ENCODE peak calls at places on chromosomes 6 and 20, in six cellular contexts. D, F, Y, L, K and I are unnamed samples.

GRCh38 chr6:68975064-68975463 is 340.0 kb downstream of the ADGRB3 start:
- DNase-seq in D (peak; percentile 13), F (peak; percentile 1), Y (no peak), L (peak; percentile 22), K (no peak), I (no peak)

GRCh38 chr20:34045294-34045693 is 51.6 kb downstream of the RALY start:
- DNase-seq in D (no peak), F (peak; percentile 82), Y (no peak), L (peak; percentile 29), K (peak; percentile 35), I (no peak)

GRCh38 chr6:5644523-5645183 is 362.1 kb downstream of the NRN1 start:
- DNase-seq in D (no peak), F (no peak), Y (no peak), L (no peak), K (no peak), I (no peak)

GRCh38 chr6:129324345-129324744 is 385.6 kb downstream of the ARHGAP18 start:
- DNase-seq in D (no peak), F (no peak), Y (no peak), L (no peak), K (no peak), I (no peak)

GRCh38 chr6:132491303-132491702 is 21.6 kb downstream of the STX7 start:
- DNase-seq in D (peak; percentile 43), F (peak; percentile 70), Y (no peak), L (peak; percentile 32), K (no peak), I (peak; percentile 2)

GRCh38 chr6:123804771-123805540 is 1.3 kb downstream of the NKAIN2 start:
- DNase-seq in D (no peak), F (no peak), Y (no peak), L (no peak), K (no peak), I (no peak)

GRCh38 chr6:98525860-98526259 is 308.5 kb upstream of the POU3F2 start:
- DNase-seq in D (no peak), F (no peak), Y (no peak), L (no peak), K (no peak), I (no peak)

GRCh38 chr6:135182120-135182992 is 1.2 kb downstream of the MYB start:
- DNase-seq in D (no peak), F (peak; percentile 18), Y (peak; percentile 67), L (peak; percentile 6), K (no peak), I (no peak)

GRCh38 chr20:59428441-59429205 is 128.2 kb downstream of the EDN3 start:
- DNase-seq in D (no peak), F (no peak), Y (peak; percentile 35), L (no peak), K (no peak), I (peak; percentile 56)

GRCh38 chr6:10658910-10659696 is 35.3 kb downstream of the C6orf52 start:
- DNase-seq in D (no peak), F (no peak), Y (no peak), L (no peak), K (no peak), I (no peak)

GRCh38 chr20:9999660-10000059 is 35.1 kb upstream of the ANKEF1 start:
- DNase-seq in D (no peak), F (no peak), Y (no peak), L (no peak), K (no peak), I (no peak)

GRCh38 chr6:43547202-43547601 is 28.6 kb downstream of the XPO5 start:
- DNase-seq in D (no peak), F (no peak), Y (no peak), L (no peak), K (no peak), I (no peak)

GRCh38 chr6:88114838-88115237 is 51.3 kb downstream of the CNR1 start:
- DNase-seq in D (no peak), F (no peak), Y (no peak), L (no peak), K (no peak), I (no peak)

GRCh38 chr6:141199074-141199473 is 933.7 kb upstream of the GJE1 start:
- DNase-seq in D (peak; percentile 2), F (peak; percentile 5), Y (no peak), L (peak; percentile 96), K (no peak), I (no peak)

GRCh38 chr6:119241124-119241491 is 108.5 kb downstream of the MAN1A1 start:
- DNase-seq in D (peak; percentile 17), F (peak; percentile 52), Y (no peak), L (peak; percentile 82), K (no peak), I (no peak)

GRCh38 chr6:79601020-79601609 is 30.0 kb upstream of the SH3BGRL2 start:
- DNase-seq in D (peak; percentile 85), F (peak; percentile 12), Y (no peak), L (peak; percentile 73), K (no peak), I (no peak)

GRCh38 chr6:158933075-158933474 is 66.9 kb downstream of the RSPH3 start:
- DNase-seq in D (no peak), F (no peak), Y (no peak), L (no peak), K (no peak), I (no peak)

GRCh38 chr6:30981942-30982772 is 1.4 kb upstream of the MUC21 start:
- DNase-seq in D (peak; percentile 84), F (peak; percentile 86), Y (no peak), L (peak; percentile 78), K (peak; percentile 63), I (peak; percentile 60)

GRCh38 chr20:31872406-31872805 is 2.0 kb downstream of the TTLL9 start:
- DNase-seq in D (no peak), F (no peak), Y (no peak), L (no peak), K (no peak), I (no peak)

GRCh38 chr6:11437824-11438459 is 99.6 kb upstream of the TMEM170B start:
- DNase-seq in D (peak; percentile 27), F (no peak), Y (no peak), L (no peak), K (no peak), I (no peak)

GRCh38 chr6:28597217-28597835 is 71.6 kb downstream of the GPX5 start:
- DNase-seq in D (peak; percentile 46), F (peak; percentile 60), Y (peak; percentile 8), L (peak; percentile 61), K (no peak), I (peak; percentile 60)
- H3K4me3 ChIP-seq in D (peak overlapping the region; percentile 59), F (peak overlapping the region; percentile 12), Y (no peak overlapping the region), L (peak overlapping the region; percentile 1), K (no peak overlapping the region), I (peak overlapping the region; percentile 61)

GRCh38 chr20:43995645-43996044 is 81.0 kb downstream of the TOX2 start:
- DNase-seq in D (no peak), F (no peak), Y (no peak), L (no peak), K (no peak), I (no peak)
- H3K27me3 ChIP-seq in D (no peaks in the 10 kb centered on the region), F (no peaks in the 10 kb centered on the region), Y (no peaks in the 10 kb centered on the region), L (no peaks in the 10 kb centered on the region), K (no peaks in the 10 kb centered on the region), I (no peaks in the 10 kb centered on the region)

GRCh38 chr20:35730583-35731468 is 11.2 kb downstream of the RBM39 start:
- DNase-seq in D (no peak), F (no peak), Y (no peak), L (no peak), K (no peak), I (no peak)

GRCh38 chr20:35731469-35731788 is 10.6 kb downstream of the RBM39 start:
- DNase-seq in D (no peak), F (no peak), Y (no peak), L (no peak), K (no peak), I (no peak)

GRCh38 chr20:35734374-35734773 is 7.7 kb downstream of the RBM39 start:
- DNase-seq in D (no peak), F (no peak), Y (no peak), L (no peak), K (no peak), I (no peak)

GRCh38 chr20:35731862-35732643 is 10.0 kb downstream of the RBM39 start:
- DNase-seq in D (no peak), F (no peak), Y (no peak), L (no peak), K (no peak), I (no peak)

DNA sequence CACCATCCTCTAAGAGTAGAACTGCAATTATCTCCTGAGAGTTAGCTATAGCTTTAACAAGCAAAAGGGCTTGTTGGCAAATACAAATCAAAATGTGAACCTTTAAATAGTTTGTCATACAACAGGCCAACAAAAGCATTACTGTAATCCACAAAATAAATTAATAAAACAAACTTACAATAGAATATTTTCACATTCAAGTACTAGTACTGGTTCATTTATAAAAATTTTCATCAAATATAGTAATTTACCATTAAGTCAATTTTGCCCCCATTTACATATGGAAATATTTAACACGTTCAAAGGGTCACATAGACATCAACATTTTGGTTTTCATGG is 9.4 kb downstream of the RBM39 start:
- DNase-seq in D (no peak), F (no peak), Y (no peak), L (no peak), K (no peak), I (no peak)
- H3K4me3 ChIP-seq in D (no peak overlapping the region), F (no peak overlapping the region), Y (peak overlapping the region; percentile 56), L (no peak overlapping the region), K (no peak overlapping the region), I (no peak overlapping the region)

DNA sequence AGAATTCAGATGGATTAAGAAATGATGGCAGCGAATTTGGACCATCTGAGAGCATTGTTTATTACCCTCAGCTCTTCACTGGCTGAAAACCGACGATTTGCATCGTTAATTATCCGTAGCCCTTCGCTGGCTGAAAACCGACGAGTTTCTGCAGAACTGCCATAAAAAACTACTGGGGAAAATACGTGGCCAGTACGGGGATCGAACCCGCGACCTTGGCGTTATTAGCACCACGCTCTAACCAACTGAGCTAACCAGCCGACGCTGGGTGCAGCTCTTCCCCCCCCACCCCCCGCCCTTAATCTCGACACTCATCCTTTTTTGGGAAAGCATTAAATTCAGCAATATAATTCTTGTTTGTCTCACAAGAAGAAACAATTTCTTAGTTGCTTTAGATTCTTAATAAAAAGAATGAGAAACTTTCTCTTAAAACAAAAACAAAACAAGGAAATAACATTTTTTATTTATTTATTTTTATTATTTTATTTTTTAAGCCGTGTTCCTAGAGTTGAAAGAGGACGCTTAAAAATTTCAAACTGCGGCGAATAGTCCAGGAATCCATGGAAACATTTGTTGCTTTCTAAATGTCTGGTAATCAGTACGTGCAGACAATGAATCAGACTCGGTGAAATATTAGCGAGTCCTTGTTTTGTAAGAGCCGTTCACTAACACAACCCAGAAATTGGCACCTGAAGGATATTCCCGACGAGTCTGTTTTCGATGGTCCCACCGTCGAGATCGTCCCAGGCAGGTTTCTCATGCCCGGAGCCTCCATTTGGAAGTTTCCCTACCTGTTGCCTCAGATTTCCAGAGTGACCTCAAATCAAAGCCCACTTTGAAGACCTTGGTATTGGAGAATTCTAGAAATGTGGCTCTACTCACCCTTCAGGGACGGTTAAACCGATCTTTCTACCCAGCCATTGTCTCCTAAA is 27.8 kb downstream of the PRSS16 start:
- DNase-seq in D (no peak), F (no peak), Y (no peak), L (no peak), K (no peak), I (peak; percentile 22)
- H3K27me3 ChIP-seq in D (peaks cover 4% of the 10 kb centered on the region), F (peaks cover 21% of the 10 kb centered on the region), Y (peaks cover 34% of the 10 kb centered on the region), L (no peaks in the 10 kb centered on the region), K (peaks cover 14% of the 10 kb centered on the region), I (no peaks in the 10 kb centered on the region)

GRCh38 chr20:51562334-51563140 is 20.0 kb upstream of the NFATC2 start:
- DNase-seq in D (peak; percentile 96), F (peak; percentile 97), Y (no peak), L (peak; percentile 96), K (peak; percentile 60), I (peak; percentile 89)
- H3K4me3 ChIP-seq in D (peak overlapping the region; percentile 84), F (peak overlapping the region; percentile 33), Y (peak overlapping the region; percentile 40), L (peak overlapping the region; percentile 53), K (peak overlapping the region; percentile 33), I (peak overlapping the region; percentile 40)